ENCODE peak calls at places on chromosome 13, in four cellular contexts. F is neuronal stem cell, L is A549, D is fibroblast of lung. Q is an unnamed sample.

GRCh38 chr13:87821512-87821911 is 150.3 kb downstream of the SLITRK5 start:
- DNase-seq in F (no peak), L (no peak), D (peak; percentile 53), Q (no peak)

GRCh38 chr13:28037399-28037798 is 48.9 kb upstream of the URAD start:
- DNase-seq in F (no peak), L (no peak), D (no peak), Q (no peak)

GRCh38 chr13:77028202-77028601 is 1.2 kb upstream of the FBXL3 start:
- DNase-seq in F (no peak), L (no peak), D (peak; percentile 44), Q (no peak)

GRCh38 chr13:23020246-23020843 is 160.4 kb upstream of the SGCG start:
- DNase-seq in F (peak; percentile 64), L (peak; percentile 66), D (peak; percentile 67), Q (peak; percentile 58)

GRCh38 chr13:47303626-47304025 is 406.8 kb upstream of the HTR2A start:
- DNase-seq in F (no peak), L (no peak), D (no peak), Q (no peak)

GRCh38 chr13:20495087-20496023 is 30.3 kb downstream of the CRYL1 start:
- DNase-seq in F (peak; percentile 51), L (peak; percentile 65), D (peak; percentile 79), Q (peak; percentile 69)

GRCh38 chr13:48624016-48624415 is 29.7 kb upstream of the CYSLTR2 start:
- DNase-seq in F (no peak), L (no peak), D (no peak), Q (no peak)

GRCh38 chr13:71874490-71874889 is 7.5 kb upstream of the DACH1 start:
- DNase-seq in F (no peak), L (no peak), D (no peak), Q (no peak)

GRCh38 chr13:99287544-99287943 is 19.7 kb downstream of the GPR183 start:
- DNase-seq in F (no peak), L (no peak), D (no peak), Q (no peak)

GRCh38 chr13:52749446-52749845 is 9.8 kb upstream of the CNMD start:
- DNase-seq in F (no peak), L (no peak), D (no peak), Q (no peak)

GRCh38 chr13:46759861-46760260 is 37.1 kb downstream of the ESD start:
- DNase-seq in F (no peak), L (peak; percentile 34), D (peak; percentile 6), Q (peak; percentile 16)

GRCh38 chr13:75135325-75135825 is 346.6 kb downstream of the TBC1D4 start:
- DNase-seq in F (no peak), L (peak; percentile 64), D (peak; percentile 98), Q (no peak)

GRCh38 chr13:26473571-26474230 is 83.8 kb upstream of the WASF3 start:
- DNase-seq in F (no peak), L (no peak), D (no peak), Q (no peak)

GRCh38 chr13:71316964-71317363 is 550.0 kb downstream of the DACH1 start:
- DNase-seq in F (no peak), L (no peak), D (no peak), Q (no peak)

GRCh38 chr13:42832341-42833153 is 51.2 kb downstream of the FAM216B start:
- DNase-seq in F (no peak), L (no peak), D (peak; percentile 97), Q (no peak)

GRCh38 chr13:41018583-41018909 is 570 bp downstream of the ELF1 start:
- DNase-seq in F (no peak), L (no peak), D (no peak), Q (no peak)
- H3K4me3 ChIP-seq in F (no peak overlapping the region), L (peak overlapping the region; percentile 54), D (no peak overlapping the region), Q (peak overlapping the region; percentile 84)

DNA sequence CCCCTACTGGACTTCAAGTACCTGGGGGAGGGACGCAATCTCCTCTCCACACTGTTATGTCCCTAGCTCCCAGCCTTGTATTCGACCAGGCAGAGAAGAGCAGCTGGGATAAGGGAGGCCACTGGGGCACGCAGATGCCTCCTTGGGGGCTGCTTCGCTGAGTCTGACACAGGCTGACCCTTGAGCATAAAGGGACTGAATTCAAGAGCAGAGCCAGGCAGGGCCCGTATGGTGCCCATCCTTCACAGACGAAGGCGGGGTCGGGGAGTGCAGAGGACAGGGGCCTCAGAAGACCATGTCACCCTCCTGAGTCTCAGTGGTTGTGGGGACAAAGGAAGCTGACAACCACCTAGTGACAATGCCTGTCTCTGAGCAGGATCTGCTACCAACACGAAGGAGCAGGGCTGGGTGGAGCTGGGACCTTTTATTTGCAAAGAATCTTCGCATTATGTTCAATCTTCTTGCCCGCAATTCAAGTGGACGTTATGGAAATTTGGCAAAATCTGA is 124.6 kb downstream of the TUBA3C start:
- DNase-seq in F (no peak), L (no peak), D (no peak), Q (no peak)
- H3K9me3 ChIP-seq in F (no peaks in the 10 kb centered on the region), L (no peaks in the 10 kb centered on the region), D (peaks cover 3% of the 10 kb centered on the region), Q (no peaks in the 10 kb centered on the region)

DNA sequence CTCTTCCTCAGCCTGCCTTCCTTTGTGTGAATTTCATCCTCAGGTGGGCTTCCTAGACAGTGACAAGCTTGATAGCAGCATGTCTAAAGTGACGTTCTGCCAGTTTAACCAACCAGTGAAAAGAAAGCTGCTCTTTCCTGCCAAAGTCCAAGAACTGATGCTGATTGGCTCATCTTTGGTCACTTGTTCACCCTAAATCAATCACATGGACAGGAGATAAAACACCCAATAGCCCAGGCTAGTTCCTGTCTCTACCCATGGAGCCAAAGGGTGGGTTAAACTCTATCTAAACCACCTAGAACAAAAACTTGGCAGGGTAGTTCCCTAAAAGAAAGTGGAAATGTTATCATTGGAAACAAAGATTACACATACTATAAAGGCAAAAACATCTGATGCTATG is 50.8 kb downstream of the GPALPP1 start:
- DNase-seq in F (no peak), L (no peak), D (no peak), Q (no peak)
- H3K4me2 ChIP-seq in F (no peak overlapping the region), L (no peak overlapping the region), D (no peak overlapping the region), Q (no peak overlapping the region)

DNA sequence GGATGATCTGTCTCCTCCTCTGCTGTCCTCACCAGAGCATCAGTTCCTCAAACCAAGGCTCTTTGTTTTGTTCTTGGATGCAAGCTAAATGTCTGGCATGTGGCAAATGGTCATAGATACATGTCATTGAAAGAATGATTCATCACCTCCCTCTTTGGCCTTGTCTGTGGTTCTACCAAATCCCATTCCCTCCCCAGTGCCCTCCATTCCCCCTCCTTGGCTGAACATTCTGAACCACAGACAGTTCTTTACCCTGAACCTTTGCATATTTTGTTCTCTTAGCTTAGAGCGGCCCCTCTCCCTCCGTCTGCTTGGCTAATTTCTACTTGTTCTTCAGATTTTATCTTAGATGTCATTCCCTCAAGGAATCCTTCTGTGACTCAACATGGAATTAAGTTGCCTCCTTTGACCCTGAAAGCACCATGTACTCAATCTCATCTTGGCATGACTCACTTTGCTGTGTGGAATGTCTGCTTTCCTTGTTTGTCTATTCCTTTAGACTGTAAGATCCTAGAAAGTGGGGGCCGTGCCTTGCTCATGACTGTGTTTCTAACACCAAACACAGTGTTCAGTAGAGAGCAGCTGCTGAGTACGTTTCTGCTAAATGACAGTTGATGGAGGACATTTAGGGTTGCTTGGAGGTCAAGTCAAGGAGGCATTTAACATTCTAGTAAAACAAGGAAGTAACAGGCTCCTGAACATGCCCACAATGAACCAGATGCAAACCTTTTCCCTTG is 8.1 kb downstream of the ALOX5AP start:
- DNase-seq in F (no peak), L (peak; percentile 89), D (peak; percentile 99), Q (no peak)
- H3K4me3 ChIP-seq in F (no peak overlapping the region), L (peak overlapping the region; percentile 23), D (no peak overlapping the region), Q (no peak overlapping the region)

DNA sequence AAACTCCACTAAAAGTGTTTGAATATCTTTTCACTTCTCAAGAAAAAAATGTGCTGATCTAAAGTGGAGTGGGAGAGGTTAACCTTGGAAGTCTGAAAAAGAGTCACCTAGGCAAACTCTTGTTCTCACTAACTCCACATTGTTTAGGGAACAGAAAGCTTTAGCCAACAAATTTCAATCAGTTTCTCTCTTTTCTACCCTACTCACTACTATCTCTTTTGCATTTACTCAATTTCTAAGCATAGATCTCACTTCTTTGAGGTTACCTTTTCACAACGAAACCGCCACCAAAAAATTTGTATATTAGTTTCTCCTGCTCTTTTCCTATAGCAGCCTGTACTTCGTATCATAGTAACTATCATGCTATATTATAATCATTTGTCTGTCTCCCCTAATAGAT is 6.3 kb downstream of the NHLRC3 start:
- DNase-seq in F (no peak), L (no peak), D (no peak), Q (no peak)
- H3K9me3 ChIP-seq in F (no peaks in the 10 kb centered on the region), L (no peaks in the 10 kb centered on the region), D (no peaks in the 10 kb centered on the region), Q (no peaks in the 10 kb centered on the region)

GRCh38 chr13:113534236-113534860 is 43.8 kb upstream of the DCUN1D2 start:
- DNase-seq in F (no peak), L (no peak), D (no peak), Q (no peak)

GRCh38 chr13:113531041-113531873 is 40.7 kb upstream of the DCUN1D2 start:
- DNase-seq in F (no peak), L (no peak), D (no peak), Q (no peak)

GRCh38 chr13:113533441-113533840 is 42.9 kb upstream of the DCUN1D2 start:
- DNase-seq in F (no peak), L (no peak), D (peak; percentile 36), Q (no peak)

GRCh38 chr13:113535381-113535781 is 44.9 kb upstream of the DCUN1D2 start:
- DNase-seq in F (no peak), L (no peak), D (no peak), Q (no peak)

GRCh38 chr13:113532156-113532806 is 41.8 kb upstream of the DCUN1D2 start:
- DNase-seq in F (peak; percentile 63), L (no peak), D (no peak), Q (no peak)
- H3K4me2 ChIP-seq in F (no peak overlapping the region), L (no peak overlapping the region), D (no peak overlapping the region), Q (no peak overlapping the region)

Q was measured in OCI-LY7.